ENCODE peak calls at places on chromosomes 1 and 21, in seven cellular contexts. C is stimulated activated CD4-positive, alpha-beta T cell treated with anti-CD3 and anti-CD28 coated beads, Interleukin-2, amount 100 ng/mL, for 48 hours; K is T-cell; J is NCI-H1417; I is HEK293T; W is endothelial cell; E is AG09319. B is an unnamed sample.

GRCh38 chr1:247448107-247448778 is 9.7 kb downstream of the OR2B11 start:
- DNase-seq in K (peak), C (peak), W (peak), J (peak), I (peak), E (peak), B (peak)

GRCh38 chr1:237043846-237044636 is 2.1 kb downstream of the RYR2 start:
- DNase-seq in C (no peak), K (no peak), I (no peak), J (no peak), W (no peak), E (no peak), B (no peak)

GRCh38 chr21:43909736-43910455 is 44.9 kb downstream of the AGPAT3 start:
- DNase-seq in J (peak), I (no peak), K (no peak), W (no peak), C (no peak), E (no peak), B (no peak)

GRCh38 chr1:230292739-230293720 is 133.1 kb downstream of the PGBD5 start:
- DNase-seq in C (no peak), I (no peak), E (no peak), W (no peak), K (no peak), J (peak), B (no peak)

GRCh38 chr1:203129501-203130231 is 2.1 kb downstream of the ADORA1 start:
- DNase-seq in W (no peak), C (no peak), J (no peak), K (no peak), I (no peak), E (no peak), B (no peak)

GRCh38 chr1:93591291-93591832 is 90.3 kb downstream of the BCAR3 start:
- DNase-seq in W (no peak), C (no peak), E (no peak), J (no peak), K (no peak), I (no peak), B (no peak)

GRCh38 chr1:168892945-168893344 is 163.9 kb upstream of the DPT start:
- DNase-seq in W (no peak), C (no peak), J (no peak), E (no peak), I (no peak), K (no peak), B (no peak)

GRCh38 chr1:203346060-203346754 is 4.7 kb downstream of the FMOD start:
- DNase-seq in W (no peak), C (no peak), E (no peak), K (no peak), I (no peak), J (peak), B (no peak)

GRCh38 chr1:53115403-53116306 is 26.8 kb downstream of the SLC1A7 start:
- DNase-seq in E (no peak), W (no peak), K (no peak), J (no peak), C (no peak), I (no peak), B (no peak)

GRCh38 chr1:119541389-119541788 is 34.4 kb downstream of the HSD3B1 start:
- DNase-seq in C (no peak), J (no peak), K (no peak), W (no peak), E (no peak), I (no peak), B (no peak)

GRCh38 chr1:117656202-117656641 is 50.4 kb downstream of the TENT5C start:
- DNase-seq in I (no peak), W (no peak), K (peak), C (peak), E (no peak), J (no peak), B (peak)

GRCh38 chr1:209937996-209938959 is at the start of gene SYT14:
- DNase-seq in E (peak), I (peak), C (peak), K (no peak), J (peak), W (peak), B (no peak)

GRCh38 chr1:85707267-85707989 is 805 bp downstream of the ZNHIT6 start:
- DNase-seq in W (no peak), C (no peak), J (peak), E (no peak), I (no peak), K (no peak), B (no peak)

GRCh38 chr1:204041803-204042505 is 31.0 kb upstream of the SOX13 start:
- DNase-seq in W (no peak), I (no peak), C (no peak), J (no peak), E (no peak), K (no peak), B (no peak)

GRCh38 chr1:43545686-43546387 is 15.2 kb downstream of the PTPRF start:
- DNase-seq in K (no peak), E (no peak), I (peak), W (peak), C (no peak), J (peak), B (no peak)

GRCh38 chr1:219405531-219406331 is 207.2 kb downstream of the ZC3H11B start:
- DNase-seq in K (no peak), J (no peak), I (peak), E (no peak), C (no peak), W (no peak), B (no peak)

B was measured in activated naive CD8-positive, alpha-beta T cell treated with anti-CD3 and anti-CD28 coated beads, Interleukin-2, amount 50 U/mL, for 24 hours.